ENCODE peak calls at places on chromosome X, in six cellular contexts. K is left ventricle myocardium inferior; S is kidney tubule cell; E is D341Med; U is endothelial cell; X is stimulated activated CD4-positive, alpha-beta T cell treated with anti-CD3 and anti-CD28 coated beads, Interleukin-15, amount 100 ng/mL, for 1 hour. I is an unnamed sample.

GRCh38 chrX:9349572-9350259 is 115.1 kb upstream of the TBL1X start:
- DNase-seq in K (no peak), S (peak), E (no peak), U (no peak), X (no peak), I (no peak)

GRCh38 chrX:69150294-69150960 is 14.8 kb downstream of the PJA1 start:
- DNase-seq in K (no peak), S (peak), E (no peak), U (no peak), X (no peak), I (no peak)

GRCh38 chrX:11755724-11756123 is 2.3 kb upstream of the MSL3 start:
- DNase-seq in K (no peak), S (no peak), E (no peak), U (no peak), X (no peak), I (no peak)

GRCh38 chrX:46601283-46601682 is 27.7 kb downstream of the CHST7 start:
- DNase-seq in K (no peak), S (no peak), E (no peak), U (no peak), X (no peak), I (no peak)

GRCh38 chrX:38060331-38060878 is 54.1 kb downstream of the SYTL5 start:
- DNase-seq in K (no peak), S (peak), E (no peak), U (no peak), X (no peak), I (no peak)

GRCh38 chrX:71612256-71612655 is 6.1 kb downstream of the CXCR3 start:
- DNase-seq in K (no peak), S (no peak), E (no peak), U (no peak), X (no peak), I (no peak)

GRCh38 chrX:68829594-68830485 is 1.0 kb downstream of the EFNB1 start:
- DNase-seq in K (peak), S (no peak), E (peak), U (peak), X (no peak), I (no peak)

GRCh38 chrX:137930562-137930961 is 364.6 kb downstream of the ZIC3 start:
- DNase-seq in K (no peak), S (no peak), E (no peak), U (no peak), X (no peak), I (no peak)

GRCh38 chrX:40105791-40106676 is 8.3 kb upstream of the BCOR start:
- DNase-seq in K (peak), S (peak), E (peak), U (peak), X (peak), I (peak)

GRCh38 chrX:118396113-118396512 is 50.2 kb downstream of the WDR44 start:
- DNase-seq in K (no peak), S (no peak), E (no peak), U (no peak), X (no peak), I (no peak)

GRCh38 chrX:40213092-40213491 is 115.3 kb upstream of the BCOR start:
- DNase-seq in K (no peak), S (no peak), E (no peak), U (no peak), X (no peak), I (no peak)

GRCh38 chrX:133307637-133308485 is 89.7 kb upstream of the TFDP3 start:
- DNase-seq in K (peak), S (no peak), E (no peak), U (peak), X (no peak), I (no peak)

GRCh38 chrX:153688534-153688899 is 791 bp downstream of the SLC6A8 start:
- DNase-seq in K (no peak), S (no peak), E (no peak), U (no peak), X (no peak), I (no peak)

GRCh38 chrX:69069876-69070275 is 95.4 kb downstream of the PJA1 start:
- DNase-seq in K (no peak), S (no peak), E (no peak), U (no peak), X (no peak), I (no peak)

GRCh38 chrX:46979340-46979739 is 67.1 kb downstream of the JADE3 start:
- DNase-seq in K (no peak), S (no peak), E (no peak), U (no peak), X (no peak), I (no peak)

GRCh38 chrX:123083924-123084323 is 100.2 kb upstream of the GRIA3 start:
- DNase-seq in K (no peak), S (no peak), E (no peak), U (no peak), X (no peak), I (no peak)